ENCODE peak calls at places on chromosomes 6 and 20, in six cellular contexts. One of them, this sample, is unnamed.

GRCh38 chr6:2344319-2344905 is 99.0 kb upstream of the GMDS start:
- DNase-seq in colonic mucosa: no peak
- DNase-seq in cortex of kidney: no peak
- DNase-seq in H54: no peak
- DNase-seq in iris pigment epithelial cell: no peak
- DNase-seq in stimulated activated CD4-positive, alpha-beta T cell treated with anti-CD3 and anti-CD28 coated beads, Interleukin-12 subunit alpha, Interleukin-12 subunit beta, amount 100 ng/mL, for 48 hours: no peak
- DNase-seq in this sample: no peak

GRCh38 chr20:58245931-58246330 is 17.5 kb upstream of the ANKRD60 start:
- DNase-seq in colonic mucosa: no peak
- DNase-seq in stimulated activated CD4-positive, alpha-beta T cell treated with anti-CD3 and anti-CD28 coated beads, Interleukin-12 subunit alpha, Interleukin-12 subunit beta, amount 100 ng/mL, for 48 hours: no peak
- DNase-seq in iris pigment epithelial cell: no peak
- DNase-seq in cortex of kidney: no peak
- DNase-seq in H54: no peak
- DNase-seq in this sample: no peak

GRCh38 chr6:321158-321438 is 28.8 kb downstream of the DUSP22 start:
- DNase-seq in cortex of kidney: no peak
- DNase-seq in H54: no peak
- DNase-seq in colonic mucosa: no peak
- DNase-seq in stimulated activated CD4-positive, alpha-beta T cell treated with anti-CD3 and anti-CD28 coated beads, Interleukin-12 subunit alpha, Interleukin-12 subunit beta, amount 100 ng/mL, for 48 hours: no peak
- DNase-seq in iris pigment epithelial cell: no peak
- DNase-seq in this sample: no peak

GRCh38 chr6:35312076-35312762 is 14.6 kb downstream of the DEF6 start:
- DNase-seq in cortex of kidney: no peak
- DNase-seq in colonic mucosa: no peak
- DNase-seq in H54: no peak
- DNase-seq in stimulated activated CD4-positive, alpha-beta T cell treated with anti-CD3 and anti-CD28 coated beads, Interleukin-12 subunit alpha, Interleukin-12 subunit beta, amount 100 ng/mL, for 48 hours: no peak
- DNase-seq in iris pigment epithelial cell: no peak
- DNase-seq in this sample: no peak

GRCh38 chr20:53872561-53873248 is 197.7 kb downstream of the BCAS1 start:
- DNase-seq in colonic mucosa: no peak
- DNase-seq in iris pigment epithelial cell: no peak
- DNase-seq in H54: no peak
- DNase-seq in cortex of kidney: no peak
- DNase-seq in stimulated activated CD4-positive, alpha-beta T cell treated with anti-CD3 and anti-CD28 coated beads, Interleukin-12 subunit alpha, Interleukin-12 subunit beta, amount 100 ng/mL, for 48 hours: peak; percentile 10
- DNase-seq in this sample: peak; percentile 40

GRCh38 chr20:6485376-6485775 is 282.1 kb upstream of the BMP2 start:
- DNase-seq in cortex of kidney: no peak
- DNase-seq in H54: no peak
- DNase-seq in stimulated activated CD4-positive, alpha-beta T cell treated with anti-CD3 and anti-CD28 coated beads, Interleukin-12 subunit alpha, Interleukin-12 subunit beta, amount 100 ng/mL, for 48 hours: no peak
- DNase-seq in iris pigment epithelial cell: no peak
- DNase-seq in colonic mucosa: no peak
- DNase-seq in this sample: no peak

GRCh38 chr6:92753956-92754355 is 665.4 kb downstream of the EPHA7 start:
- DNase-seq in stimulated activated CD4-positive, alpha-beta T cell treated with anti-CD3 and anti-CD28 coated beads, Interleukin-12 subunit alpha, Interleukin-12 subunit beta, amount 100 ng/mL, for 48 hours: no peak
- DNase-seq in H54: no peak
- DNase-seq in iris pigment epithelial cell: no peak
- DNase-seq in cortex of kidney: no peak
- DNase-seq in colonic mucosa: no peak
- DNase-seq in this sample: no peak

GRCh38 chr20:63101781-63102719 is 95.3 kb upstream of the BHLHE23 start:
- DNase-seq in H54: peak; percentile 42
- DNase-seq in cortex of kidney: no peak
- DNase-seq in stimulated activated CD4-positive, alpha-beta T cell treated with anti-CD3 and anti-CD28 coated beads, Interleukin-12 subunit alpha, Interleukin-12 subunit beta, amount 100 ng/mL, for 48 hours: peak; percentile 49
- DNase-seq in colonic mucosa: peak; percentile 37
- DNase-seq in iris pigment epithelial cell: peak; percentile 56
- DNase-seq in this sample: peak; percentile 67

GRCh38 chr6:56725257-56725656 is 82.6 kb upstream of the DST start:
- DNase-seq in stimulated activated CD4-positive, alpha-beta T cell treated with anti-CD3 and anti-CD28 coated beads, Interleukin-12 subunit alpha, Interleukin-12 subunit beta, amount 100 ng/mL, for 48 hours: no peak
- DNase-seq in cortex of kidney: no peak
- DNase-seq in H54: no peak
- DNase-seq in colonic mucosa: no peak
- DNase-seq in iris pigment epithelial cell: no peak
- DNase-seq in this sample: no peak

GRCh38 chr20:841568-842546 is 8.3 kb downstream of the FAM110A start:
- DNase-seq in cortex of kidney: no peak
- DNase-seq in colonic mucosa: peak; percentile 87
- DNase-seq in stimulated activated CD4-positive, alpha-beta T cell treated with anti-CD3 and anti-CD28 coated beads, Interleukin-12 subunit alpha, Interleukin-12 subunit beta, amount 100 ng/mL, for 48 hours: no peak
- DNase-seq in H54: no peak
- DNase-seq in iris pigment epithelial cell: no peak
- DNase-seq in this sample: no peak

GRCh38 chr6:149166324-149166723 is 151.2 kb upstream of the TAB2 start:
- DNase-seq in iris pigment epithelial cell: no peak
- DNase-seq in H54: no peak
- DNase-seq in cortex of kidney: no peak
- DNase-seq in stimulated activated CD4-positive, alpha-beta T cell treated with anti-CD3 and anti-CD28 coated beads, Interleukin-12 subunit alpha, Interleukin-12 subunit beta, amount 100 ng/mL, for 48 hours: no peak
- DNase-seq in colonic mucosa: no peak
- DNase-seq in this sample: no peak

GRCh38 chr6:84048588-84048987 is 15.0 kb downstream of the MRAP2 start:
- DNase-seq in H54: no peak
- DNase-seq in cortex of kidney: no peak
- DNase-seq in iris pigment epithelial cell: no peak
- DNase-seq in colonic mucosa: no peak
- DNase-seq in stimulated activated CD4-positive, alpha-beta T cell treated with anti-CD3 and anti-CD28 coated beads, Interleukin-12 subunit alpha, Interleukin-12 subunit beta, amount 100 ng/mL, for 48 hours: no peak
- DNase-seq in this sample: no peak

GRCh38 chr6:163416640-163417253 is 2.2 kb downstream of the QKI start:
- DNase-seq in stimulated activated CD4-positive, alpha-beta T cell treated with anti-CD3 and anti-CD28 coated beads, Interleukin-12 subunit alpha, Interleukin-12 subunit beta, amount 100 ng/mL, for 48 hours: no peak
- DNase-seq in H54: no peak
- DNase-seq in cortex of kidney: no peak
- DNase-seq in iris pigment epithelial cell: peak; percentile 85
- DNase-seq in colonic mucosa: peak; percentile 62
- DNase-seq in this sample: peak; percentile 44

GRCh38 chr6:161353208-161353613 is 79.3 kb upstream of the AGPAT4 start:
- DNase-seq in iris pigment epithelial cell: peak; percentile 21
- DNase-seq in H54: no peak
- DNase-seq in colonic mucosa: no peak
- DNase-seq in stimulated activated CD4-positive, alpha-beta T cell treated with anti-CD3 and anti-CD28 coated beads, Interleukin-12 subunit alpha, Interleukin-12 subunit beta, amount 100 ng/mL, for 48 hours: no peak
- DNase-seq in cortex of kidney: no peak
- DNase-seq in this sample: no peak

GRCh38 chr6:34189806-34190503 is 44.1 kb upstream of the GRM4 start:
- DNase-seq in iris pigment epithelial cell: no peak
- DNase-seq in H54: no peak
- DNase-seq in colonic mucosa: no peak
- DNase-seq in stimulated activated CD4-positive, alpha-beta T cell treated with anti-CD3 and anti-CD28 coated beads, Interleukin-12 subunit alpha, Interleukin-12 subunit beta, amount 100 ng/mL, for 48 hours: no peak
- DNase-seq in cortex of kidney: no peak
- DNase-seq in this sample: peak; percentile 33

GRCh38 chr6:2038096-2038495 is 207.3 kb downstream of the GMDS start:
- DNase-seq in colonic mucosa: no peak
- DNase-seq in iris pigment epithelial cell: peak; percentile 17
- DNase-seq in stimulated activated CD4-positive, alpha-beta T cell treated with anti-CD3 and anti-CD28 coated beads, Interleukin-12 subunit alpha, Interleukin-12 subunit beta, amount 100 ng/mL, for 48 hours: peak; percentile 1
- DNase-seq in cortex of kidney: no peak
- DNase-seq in H54: no peak
- DNase-seq in this sample: peak; percentile 5

GRCh38 chr6:109238405-109238804 is 143.1 kb downstream of the CEP57L1 start:
- DNase-seq in stimulated activated CD4-positive, alpha-beta T cell treated with anti-CD3 and anti-CD28 coated beads, Interleukin-12 subunit alpha, Interleukin-12 subunit beta, amount 100 ng/mL, for 48 hours: no peak
- DNase-seq in iris pigment epithelial cell: no peak
- DNase-seq in colonic mucosa: no peak
- DNase-seq in H54: no peak
- DNase-seq in cortex of kidney: no peak
- DNase-seq in this sample: no peak

GRCh38 chr6:82894653-82895259 is 170.9 kb downstream of the UBE3D start:
- DNase-seq in stimulated activated CD4-positive, alpha-beta T cell treated with anti-CD3 and anti-CD28 coated beads, Interleukin-12 subunit alpha, Interleukin-12 subunit beta, amount 100 ng/mL, for 48 hours: no peak
- DNase-seq in cortex of kidney: no peak
- DNase-seq in colonic mucosa: no peak
- DNase-seq in iris pigment epithelial cell: no peak
- DNase-seq in H54: no peak
- DNase-seq in this sample: no peak

GRCh38 chr6:164455835-164456234 is 853.6 kb downstream of the C6orf118 start:
- DNase-seq in colonic mucosa: no peak
- DNase-seq in cortex of kidney: no peak
- DNase-seq in H54: no peak
- DNase-seq in iris pigment epithelial cell: no peak
- DNase-seq in stimulated activated CD4-positive, alpha-beta T cell treated with anti-CD3 and anti-CD28 coated beads, Interleukin-12 subunit alpha, Interleukin-12 subunit beta, amount 100 ng/mL, for 48 hours: no peak
- DNase-seq in this sample: no peak

GRCh38 chr20:43936805-43937204 is 22.2 kb downstream of the TOX2 start:
- DNase-seq in H54: no peak
- DNase-seq in colonic mucosa: no peak
- DNase-seq in iris pigment epithelial cell: no peak
- DNase-seq in stimulated activated CD4-positive, alpha-beta T cell treated with anti-CD3 and anti-CD28 coated beads, Interleukin-12 subunit alpha, Interleukin-12 subunit beta, amount 100 ng/mL, for 48 hours: no peak
- DNase-seq in cortex of kidney: no peak
- DNase-seq in this sample: no peak

GRCh38 chr20:61127311-61128044 is 124.6 kb upstream of the CDH4 start:
- DNase-seq in colonic mucosa: no peak
- DNase-seq in cortex of kidney: no peak
- DNase-seq in iris pigment epithelial cell: peak; percentile 34
- DNase-seq in stimulated activated CD4-positive, alpha-beta T cell treated with anti-CD3 and anti-CD28 coated beads, Interleukin-12 subunit alpha, Interleukin-12 subunit beta, amount 100 ng/mL, for 48 hours: no peak
- DNase-seq in H54: peak; percentile 87
- DNase-seq in this sample: no peak

GRCh38 chr20:49482621-49483017 is at the start of gene KCNB1:
- DNase-seq in H54: peak; percentile 46
- DNase-seq in stimulated activated CD4-positive, alpha-beta T cell treated with anti-CD3 and anti-CD28 coated beads, Interleukin-12 subunit alpha, Interleukin-12 subunit beta, amount 100 ng/mL, for 48 hours: peak; percentile 29
- DNase-seq in cortex of kidney: no peak
- DNase-seq in colonic mucosa: peak; percentile 40
- DNase-seq in iris pigment epithelial cell: peak; percentile 21
- DNase-seq in this sample: peak; percentile 64

GRCh38 chr20:12914804-12915203 is 94.0 kb upstream of the SPTLC3 start:
- DNase-seq in H54: no peak
- DNase-seq in cortex of kidney: no peak
- DNase-seq in colonic mucosa: no peak
- DNase-seq in stimulated activated CD4-positive, alpha-beta T cell treated with anti-CD3 and anti-CD28 coated beads, Interleukin-12 subunit alpha, Interleukin-12 subunit beta, amount 100 ng/mL, for 48 hours: no peak
- DNase-seq in iris pigment epithelial cell: no peak
- DNase-seq in this sample: no peak

GRCh38 chr6:34234667-34235604 is 1.7 kb upstream of the HMGA1 start:
- DNase-seq in H54: no peak
- DNase-seq in colonic mucosa: peak; percentile 58
- DNase-seq in cortex of kidney: no peak
- DNase-seq in stimulated activated CD4-positive, alpha-beta T cell treated with anti-CD3 and anti-CD28 coated beads, Interleukin-12 subunit alpha, Interleukin-12 subunit beta, amount 100 ng/mL, for 48 hours: no peak
- DNase-seq in iris pigment epithelial cell: no peak
- DNase-seq in this sample: peak; percentile 64

GRCh38 chr6:139640911-139641310 is 266.5 kb upstream of the CITED2 start:
- DNase-seq in colonic mucosa: no peak
- DNase-seq in cortex of kidney: no peak
- DNase-seq in H54: no peak
- DNase-seq in iris pigment epithelial cell: no peak
- DNase-seq in stimulated activated CD4-positive, alpha-beta T cell treated with anti-CD3 and anti-CD28 coated beads, Interleukin-12 subunit alpha, Interleukin-12 subunit beta, amount 100 ng/mL, for 48 hours: no peak
- DNase-seq in this sample: no peak

GRCh38 chr6:150413768-150414167 is 45.0 kb downstream of the IYD start:
- DNase-seq in iris pigment epithelial cell: no peak
- DNase-seq in stimulated activated CD4-positive, alpha-beta T cell treated with anti-CD3 and anti-CD28 coated beads, Interleukin-12 subunit alpha, Interleukin-12 subunit beta, amount 100 ng/mL, for 48 hours: no peak
- DNase-seq in colonic mucosa: no peak
- DNase-seq in cortex of kidney: no peak
- DNase-seq in H54: no peak
- DNase-seq in this sample: no peak

This sample was measured in stimulated activated naive CD8-positive, alpha-beta T cell treated with anti-CD3 and anti-CD28 coated beads, Interleukin-15, Interleukin-2, amounts not matched to agents 100 U/mL and 50 U/mL, for 24 hours.